ENCODE peak calls at places on chromosomes 6 and 20, in nine cellular contexts. One of them, this sample, is unnamed.

GRCh38 chr20:63115651-63116411 is 100.1 kb downstream of the YTHDF1 start:
- DNase-seq in T-helper 2 cell: no peak
- DNase-seq in nucleus accumbens: no peak
- DNase-seq in astrocyte of the spinal cord: no peak
- DNase-seq in breast epithelium: no peak
- DNase-seq in stimulated activated naive CD4-positive, alpha-beta T cell treated with Interleukin-2 at 50 U/mL for 16 hours: no peak
- DNase-seq in RWPE2: peak
- DNase-seq in HTR-8/SVneo: no peak
- DNase-seq in AML-193: no peak
- DNase-seq in this sample: no peak

GRCh38 chr20:53070714-53071392 is 98.7 kb downstream of the TSHZ2 start:
- DNase-seq in T-helper 2 cell: no peak
- DNase-seq in nucleus accumbens: no peak
- DNase-seq in astrocyte of the spinal cord: peak
- DNase-seq in breast epithelium: no peak
- DNase-seq in stimulated activated naive CD4-positive, alpha-beta T cell treated with Interleukin-2 at 50 U/mL for 16 hours: no peak
- DNase-seq in RWPE2: no peak
- DNase-seq in HTR-8/SVneo: no peak
- DNase-seq in AML-193: no peak
- DNase-seq in this sample: no peak

GRCh38 chr6:160167547-160168391 is 46.2 kb downstream of the SLC22A1 start:
- DNase-seq in T-helper 2 cell: no peak
- DNase-seq in nucleus accumbens: no peak
- DNase-seq in astrocyte of the spinal cord: no peak
- DNase-seq in breast epithelium: no peak
- DNase-seq in stimulated activated naive CD4-positive, alpha-beta T cell treated with Interleukin-2 at 50 U/mL for 16 hours: no peak
- DNase-seq in RWPE2: no peak
- DNase-seq in HTR-8/SVneo: no peak
- DNase-seq in AML-193: no peak
- DNase-seq in this sample: no peak

GRCh38 chr20:35171753-35172433 is at the start of gene PROCR:
- DNase-seq in T-helper 2 cell: no peak
- DNase-seq in nucleus accumbens: peak
- DNase-seq in astrocyte of the spinal cord: peak
- DNase-seq in breast epithelium: peak
- DNase-seq in stimulated activated naive CD4-positive, alpha-beta T cell treated with Interleukin-2 at 50 U/mL for 16 hours: peak
- DNase-seq in RWPE2: peak
- DNase-seq in HTR-8/SVneo: peak
- DNase-seq in AML-193: peak
- DNase-seq in this sample: no peak

GRCh38 chr20:23659989-23660837 is 22.5 kb upstream of the CST3 start:
- DNase-seq in T-helper 2 cell: no peak
- DNase-seq in nucleus accumbens: no peak
- DNase-seq in astrocyte of the spinal cord: peak
- DNase-seq in breast epithelium: no peak
- DNase-seq in stimulated activated naive CD4-positive, alpha-beta T cell treated with Interleukin-2 at 50 U/mL for 16 hours: no peak
- DNase-seq in RWPE2: no peak
- DNase-seq in HTR-8/SVneo: no peak
- DNase-seq in AML-193: no peak
- DNase-seq in this sample: no peak

GRCh38 chr6:35610830-35611229 is 77.9 kb downstream of the FKBP5 start:
- DNase-seq in T-helper 2 cell: no peak
- DNase-seq in nucleus accumbens: no peak
- DNase-seq in astrocyte of the spinal cord: no peak
- DNase-seq in breast epithelium: no peak
- DNase-seq in stimulated activated naive CD4-positive, alpha-beta T cell treated with Interleukin-2 at 50 U/mL for 16 hours: no peak
- DNase-seq in RWPE2: no peak
- DNase-seq in HTR-8/SVneo: no peak
- DNase-seq in AML-193: no peak
- DNase-seq in this sample: no peak

GRCh38 chr20:33233129-33233774 is 2.5 kb upstream of the BPIFA1 start:
- DNase-seq in T-helper 2 cell: no peak
- DNase-seq in nucleus accumbens: no peak
- DNase-seq in astrocyte of the spinal cord: no peak
- DNase-seq in breast epithelium: no peak
- DNase-seq in stimulated activated naive CD4-positive, alpha-beta T cell treated with Interleukin-2 at 50 U/mL for 16 hours: no peak
- DNase-seq in RWPE2: peak
- DNase-seq in HTR-8/SVneo: no peak
- DNase-seq in AML-193: no peak
- DNase-seq in this sample: no peak

GRCh38 chr6:20400476-20401402 is 940 bp upstream of the E2F3 start:
- DNase-seq in T-helper 2 cell: peak
- DNase-seq in nucleus accumbens: no peak
- DNase-seq in astrocyte of the spinal cord: peak
- DNase-seq in breast epithelium: no peak
- DNase-seq in stimulated activated naive CD4-positive, alpha-beta T cell treated with Interleukin-2 at 50 U/mL for 16 hours: peak
- DNase-seq in RWPE2: peak
- DNase-seq in HTR-8/SVneo: peak
- DNase-seq in AML-193: peak
- DNase-seq in this sample: peak

GRCh38 chr6:144581807-144582537 is 296.8 kb downstream of the UTRN start:
- DNase-seq in T-helper 2 cell: no peak
- DNase-seq in nucleus accumbens: no peak
- DNase-seq in astrocyte of the spinal cord: peak
- DNase-seq in breast epithelium: no peak
- DNase-seq in stimulated activated naive CD4-positive, alpha-beta T cell treated with Interleukin-2 at 50 U/mL for 16 hours: no peak
- DNase-seq in RWPE2: no peak
- DNase-seq in HTR-8/SVneo: no peak
- DNase-seq in AML-193: peak
- DNase-seq in this sample: peak

GRCh38 chr20:46757754-46758678 is 48.6 kb downstream of the SLC2A10 start:
- DNase-seq in T-helper 2 cell: peak
- DNase-seq in nucleus accumbens: no peak
- DNase-seq in astrocyte of the spinal cord: peak
- DNase-seq in breast epithelium: no peak
- DNase-seq in stimulated activated naive CD4-positive, alpha-beta T cell treated with Interleukin-2 at 50 U/mL for 16 hours: peak
- DNase-seq in RWPE2: no peak
- DNase-seq in HTR-8/SVneo: peak
- DNase-seq in AML-193: peak
- DNase-seq in this sample: peak

GRCh38 chr20:7853493-7853892 is 86.8 kb downstream of the HAO1 start:
- DNase-seq in T-helper 2 cell: no peak
- DNase-seq in nucleus accumbens: no peak
- DNase-seq in astrocyte of the spinal cord: no peak
- DNase-seq in breast epithelium: no peak
- DNase-seq in stimulated activated naive CD4-positive, alpha-beta T cell treated with Interleukin-2 at 50 U/mL for 16 hours: no peak
- DNase-seq in RWPE2: no peak
- DNase-seq in HTR-8/SVneo: no peak
- DNase-seq in AML-193: no peak
- DNase-seq in this sample: no peak

GRCh38 chr6:40251609-40252008 is 317.3 kb upstream of the MOCS1 start:
- DNase-seq in T-helper 2 cell: no peak
- DNase-seq in nucleus accumbens: no peak
- DNase-seq in astrocyte of the spinal cord: no peak
- DNase-seq in breast epithelium: no peak
- DNase-seq in stimulated activated naive CD4-positive, alpha-beta T cell treated with Interleukin-2 at 50 U/mL for 16 hours: no peak
- DNase-seq in RWPE2: no peak
- DNase-seq in HTR-8/SVneo: no peak
- DNase-seq in AML-193: no peak
- DNase-seq in this sample: no peak

GRCh38 chr6:22556298-22556697 is 13.1 kb upstream of the HDGFL1 start:
- DNase-seq in T-helper 2 cell: no peak
- DNase-seq in nucleus accumbens: no peak
- DNase-seq in astrocyte of the spinal cord: no peak
- DNase-seq in breast epithelium: no peak
- DNase-seq in stimulated activated naive CD4-positive, alpha-beta T cell treated with Interleukin-2 at 50 U/mL for 16 hours: no peak
- DNase-seq in RWPE2: no peak
- DNase-seq in HTR-8/SVneo: no peak
- DNase-seq in AML-193: no peak
- DNase-seq in this sample: no peak

GRCh38 chr6:146601352-146601751 is 2.6 kb downstream of the ADGB start:
- DNase-seq in T-helper 2 cell: no peak
- DNase-seq in nucleus accumbens: no peak
- DNase-seq in astrocyte of the spinal cord: no peak
- DNase-seq in breast epithelium: no peak
- DNase-seq in stimulated activated naive CD4-positive, alpha-beta T cell treated with Interleukin-2 at 50 U/mL for 16 hours: no peak
- DNase-seq in RWPE2: no peak
- DNase-seq in HTR-8/SVneo: no peak
- DNase-seq in AML-193: no peak
- DNase-seq in this sample: no peak

This sample was measured in T-cell.